ENCODE peak calls at places on chromosomes 1 and 21, in six cellular contexts. I, F, B, E, W and U are unnamed samples.

GRCh38 chr1:165053273-165053835 is 303.2 kb downstream of the LMX1A start:
- DNase-seq in E (peak; percentile 46), I (no peak), F (no peak), B (no peak), W (peak; percentile 36), U (no peak)

GRCh38 chr1:5253036-5253435 is 598.6 kb downstream of the AJAP1 start:
- DNase-seq in F (no peak), I (no peak), E (no peak), B (no peak), W (no peak), U (no peak)

GRCh38 chr1:56758135-56758534 is 61.1 kb downstream of the FYB2 start:
- DNase-seq in E (peak; percentile 33), B (peak; percentile 25), W (peak; percentile 49), F (no peak), I (peak; percentile 48), U (no peak)

GRCh38 chr1:92909321-92909720 is 51.9 kb downstream of the DIPK1A start:
- DNase-seq in B (no peak), I (no peak), F (peak; percentile 71), E (peak; percentile 99), W (no peak), U (peak; percentile 82)

GRCh38 chr1:26234644-26235384 is 814 bp downstream of the CEP85 start:
- DNase-seq in B (peak; percentile 52), I (no peak), F (no peak), W (peak; percentile 24), E (peak; percentile 27), U (no peak)

GRCh38 chr21:31929548-31929947 is 56.7 kb downstream of the HUNK start:
- DNase-seq in I (no peak), W (peak; percentile 86), F (no peak), E (no peak), B (no peak), U (no peak)

GRCh38 chr1:1764876-1765478 is 13.3 kb downstream of the NADK start:
- DNase-seq in B (no peak), E (no peak), I (peak; percentile 32), F (no peak), W (no peak), U (no peak)

GRCh38 chr1:150484431-150484830 is 2.8 kb upstream of the TARS2 start:
- DNase-seq in W (peak; percentile 43), B (no peak), I (peak; percentile 37), F (no peak), E (peak; percentile 95), U (no peak)

GRCh38 chr21:15624646-15625045 is 105.1 kb upstream of the USP25 start:
- DNase-seq in E (peak; percentile 63), W (no peak), I (no peak), F (no peak), B (no peak), U (no peak)

GRCh38 chr1:30034627-30035521 is 688.5 kb downstream of the MATN1 start:
- DNase-seq in F (no peak), I (no peak), W (no peak), B (peak; percentile 18), E (no peak), U (no peak)

GRCh38 chr1:30034105-30034626 is 689.2 kb downstream of the MATN1 start:
- DNase-seq in I (no peak), B (no peak), E (no peak), F (no peak), W (no peak), U (no peak)

GRCh38 chr1:30032302-30032701 is 691.1 kb downstream of the MATN1 start:
- DNase-seq in E (no peak), F (no peak), W (no peak), I (no peak), B (peak; percentile 1), U (no peak)

GRCh38 chr1:30035522-30036228 is 687.7 kb downstream of the MATN1 start:
- DNase-seq in I (no peak), E (no peak), B (peak; percentile 1), W (no peak), F (no peak), U (no peak)

GRCh38 chr1:30033276-30034104 is 689.9 kb downstream of the MATN1 start:
- DNase-seq in E (no peak), W (no peak), F (no peak), B (peak; percentile 9), I (no peak), U (no peak)
- TF ChIP-seq CTCF in E (no peak), W (no peak), F (no peak), B (no peak), I (no peak), U (no peak)

GRCh38 chr1:226634611-226635246 is 86.2 kb downstream of the STUM start:
- DNase-seq in I (no peak), B (no peak), W (no peak), E (no peak), F (no peak), U (no peak)
- H3K4me3 ChIP-seq in I (no peak overlapping the region), B (no peak overlapping the region), W (no peak overlapping the region), E (no peak overlapping the region), F (no peak overlapping the region), U (no peak overlapping the region)

GRCh38 chr21:28587748-28588147 is 404.9 kb downstream of the LTN1 start:
- DNase-seq in W (no peak), B (no peak), E (peak; percentile 22), F (peak; percentile 26), I (no peak), U (peak; percentile 5)
- TF ChIP-seq CTCF in W (no peak), B (no peak), E (no peak), F (no peak), I (no peak), U (no peak)

GRCh38 chr21:9760398-9761074 is 760.8 kb upstream of the TPTE start:
- DNase-seq in F (no peak), B (no peak), E (no peak), W (no peak), I (no peak), U (no peak)
- H3K4me3 ChIP-seq in F (no peak overlapping the region), B (no peak overlapping the region), E (no peak overlapping the region), W (no peak overlapping the region), I (no peak overlapping the region), U (no peak overlapping the region)

GRCh38 chr1:206060840-206061239 is 7.9 kb downstream of the RHEX start:
- DNase-seq in I (no peak), E (no peak), F (no peak), B (no peak), W (no peak), U (no peak)
- TF ChIP-seq CTCF in I (no peak), E (no peak), F (no peak), B (no peak), W (no peak), U (no peak)

GRCh38 chr1:109423498-109423897 is 2.8 kb downstream of the PSMA5 start:
- DNase-seq in I (no peak), W (no peak), F (no peak), B (no peak), E (no peak), U (no peak)
- H3K4me3 ChIP-seq in I (peak overlapping the region; percentile 98), W (no peak overlapping the region), F (no peak overlapping the region), B (no peak overlapping the region), E (no peak overlapping the region), U (no peak overlapping the region)